ENCODE peak calls at places on chromosome 21, in five cellular contexts. Z is NB4, U is right lobe of liver, A is A549, F is prostate gland. N is an unnamed sample.

GRCh38 chr21:23021481-23021880 is 2023.3 kb downstream of the NCAM2 start:
- DNase-seq in Z (no peak), U (peak), A (no peak), F (no peak), N (no peak)

GRCh38 chr21:19400223-19400770 is 996.7 kb upstream of the TMPRSS15 start:
- DNase-seq in Z (no peak), U (no peak), A (no peak), F (no peak), N (no peak)

GRCh38 chr21:28975401-28975800 is 17.3 kb downstream of the LTN1 start:
- DNase-seq in Z (no peak), U (no peak), A (no peak), F (no peak), N (no peak)

GRCh38 chr21:25283720-25284119 is 323.6 kb downstream of the MRPL39 start:
- DNase-seq in Z (peak), U (no peak), A (no peak), F (no peak), N (no peak)

GRCh38 chr21:37000381-37000780 is 6.1 kb upstream of the RIPPLY3 start:
- DNase-seq in Z (peak), U (no peak), A (no peak), F (no peak), N (no peak)

GRCh38 chr21:38787461-38788274 is 18.1 kb upstream of the ETS2 start:
- DNase-seq in Z (peak), U (peak), A (peak), F (peak), N (no peak)

GRCh38 chr21:16589046-16589445 is 859.3 kb downstream of the USP25 start:
- DNase-seq in Z (no peak), U (no peak), A (no peak), F (no peak), N (no peak)

GRCh38 chr21:38244885-38245869 is 11.6 kb upstream of the KCNJ15 start:
- DNase-seq in Z (peak), U (no peak), A (peak), F (no peak), N (no peak)

GRCh38 chr21:36948686-36949085 is 17.8 kb downstream of the HLCS start:
- DNase-seq in Z (peak), U (no peak), A (no peak), F (no peak), N (no peak)

GRCh38 chr21:29656504-29657227 is 283.1 kb downstream of the GRIK1 start:
- DNase-seq in Z (peak), U (no peak), A (no peak), F (no peak), N (peak)

GRCh38 chr21:37398697-37399096 is 32.1 kb downstream of the DYRK1A start:
- DNase-seq in Z (no peak), U (no peak), A (no peak), F (no peak), N (no peak)

GRCh38 chr21:36087362-36088138 is 17.7 kb downstream of the CBR1 start:
- DNase-seq in Z (no peak), U (no peak), A (no peak), F (no peak), N (no peak)

GRCh38 chr21:28283652-28284490 is 708.8 kb downstream of the LTN1 start:
- DNase-seq in Z (no peak), U (no peak), A (no peak), F (no peak), N (no peak)

GRCh38 chr21:36879827-36880226 is 86.6 kb downstream of the HLCS start:
- DNase-seq in Z (no peak), U (no peak), A (no peak), F (no peak), N (no peak)

GRCh38 chr21:35510294-35510693 is 461.2 kb upstream of the RUNX1 start:
- DNase-seq in Z (no peak), U (no peak), A (no peak), F (no peak), N (no peak)

GRCh38 chr21:46550511-46550941 is 54.4 kb downstream of the S100B start:
- DNase-seq in Z (no peak), U (no peak), A (no peak), F (no peak), N (no peak)

GRCh38 chr21:19286901-19287300 is 883.3 kb upstream of the TMPRSS15 start:
- DNase-seq in Z (no peak), U (no peak), A (no peak), F (no peak), N (no peak)

GRCh38 chr21:39051561-39051949 is 131.7 kb downstream of the PSMG1 start:
- DNase-seq in Z (no peak), U (no peak), A (no peak), F (no peak), N (no peak)

GRCh38 chr21:38806942-38807284 is 1.2 kb downstream of the ETS2 start:
- DNase-seq in Z (no peak), U (no peak), A (no peak), F (no peak), N (peak)

GRCh38 chr21:36422279-36423098 is 37.3 kb downstream of the CHAF1B start:
- DNase-seq in Z (peak), U (peak), A (peak), F (peak), N (peak)

GRCh38 chr21:34900376-34900775 is 148.7 kb downstream of the RUNX1 start:
- DNase-seq in Z (peak), U (no peak), A (no peak), F (no peak), N (no peak)

GRCh38 chr21:37415938-37416337 is 49.4 kb downstream of the DYRK1A start:
- DNase-seq in Z (no peak), U (no peak), A (no peak), F (no peak), N (no peak)

GRCh38 chr21:40631201-40631600 is 215.8 kb downstream of the DSCAM start:
- DNase-seq in Z (no peak), U (no peak), A (no peak), F (no peak), N (no peak)

GRCh38 chr21:38083534-38083933 is 167.3 kb upstream of the KCNJ6 start:
- DNase-seq in Z (no peak), U (no peak), A (no peak), F (no peak), N (no peak)

GRCh38 chr21:15015622-15016471 is 49.0 kb downstream of the NRIP1 start:
- DNase-seq in Z (no peak), U (no peak), A (peak), F (no peak), N (no peak)

GRCh38 chr21:35217504-35218060 is 168.5 kb upstream of the RUNX1 start:
- DNase-seq in Z (no peak), U (no peak), A (peak), F (no peak), N (no peak)

GRCh38 chr21:28091500-28091899 is 901.2 kb downstream of the LTN1 start:
- DNase-seq in Z (no peak), U (no peak), A (no peak), F (no peak), N (no peak)

GRCh38 chr21:27569091-27569490 is 602.2 kb upstream of the ADAMTS5 start:
- DNase-seq in Z (no peak), U (no peak), A (no peak), F (no peak), N (no peak)

GRCh38 chr21:34536820-34537219 is 24.8 kb upstream of the KCNE1 start:
- DNase-seq in Z (no peak), U (no peak), A (no peak), F (no peak), N (no peak)

GRCh38 chr21:35400233-35400939 is 351.3 kb upstream of the RUNX1 start:
- DNase-seq in Z (peak), U (no peak), A (peak), F (peak), N (peak)

GRCh38 chr21:37454869-37455503 is 88.4 kb downstream of the DYRK1A start:
- DNase-seq in Z (no peak), U (no peak), A (no peak), F (no peak), N (peak)

DNA sequence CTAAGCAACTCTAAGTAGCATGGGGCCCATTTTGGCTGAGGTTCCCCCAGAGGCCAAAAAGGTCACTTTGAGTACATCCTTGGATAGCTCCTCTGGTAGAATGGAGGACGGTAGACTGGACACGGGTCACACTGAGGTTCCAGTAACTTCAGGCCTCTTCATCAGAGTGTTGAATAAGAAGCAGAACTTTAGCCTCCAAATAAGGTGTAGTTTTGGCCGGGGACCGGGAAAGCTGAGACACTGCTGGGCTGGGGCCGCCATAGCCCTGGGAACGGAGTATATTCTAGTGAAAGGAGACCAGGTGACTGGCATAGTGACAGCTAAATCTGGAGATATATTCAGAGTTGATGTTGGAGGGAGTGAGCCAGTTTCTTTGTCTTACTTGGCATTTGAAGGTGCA is 84.0 kb downstream of the EVA1C start:
- DNase-seq in Z (no peak), U (no peak), A (no peak), F (no peak), N (no peak)
- TF ChIP-seq POLR2A in Z (no peak), U (no peak), A (no peak), F (no peak), N (no peak)

DNA sequence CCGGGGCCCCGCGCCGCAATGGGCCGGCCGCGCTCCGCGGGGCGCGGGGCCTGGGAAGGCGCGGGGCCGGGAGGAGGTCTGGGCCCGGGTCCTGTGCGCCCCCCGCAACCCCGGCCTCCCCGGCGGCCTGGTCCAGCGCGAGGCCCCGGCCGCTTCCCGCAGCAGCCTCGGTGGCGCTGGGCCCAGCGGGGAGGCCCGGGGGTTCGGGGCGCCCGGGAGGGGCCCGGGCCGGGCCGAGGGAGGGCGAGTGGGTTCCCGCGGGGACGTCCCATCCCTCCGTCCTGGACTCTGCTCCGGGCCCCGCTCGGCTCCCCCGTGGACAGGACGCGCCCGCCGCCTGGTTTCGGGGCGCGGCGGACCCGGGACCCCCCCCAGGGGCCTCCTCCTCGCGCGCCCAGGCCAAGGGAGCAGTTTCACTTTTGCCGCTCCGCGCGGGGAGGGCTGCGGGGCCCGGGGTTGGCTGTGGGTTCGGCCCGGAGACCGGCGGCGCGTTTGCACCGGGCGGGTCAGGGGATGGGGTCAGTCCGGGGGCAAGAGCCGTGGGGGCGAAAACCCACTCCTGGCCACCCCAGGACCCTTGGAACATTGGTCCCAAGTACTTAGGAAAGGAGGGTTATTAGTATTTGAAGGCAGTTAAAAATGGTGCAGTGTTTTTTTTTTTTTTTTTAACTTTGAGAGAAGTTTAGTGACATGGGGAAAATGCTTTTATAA is 603 bp downstream of the AGPAT3 start:
- DNase-seq in Z (peak), U (peak), A (peak), F (no peak), N (peak)
- TF ChIP-seq POLR2A in Z (no peak), U (no peak), A (no peak), F (peak), N (peak)

GRCh38 chr21:45098867-45099266 is 24.5 kb downstream of the ADARB1 start:
- DNase-seq in Z (peak), U (no peak), A (no peak), F (no peak), N (no peak)

GRCh38 chr21:45095505-45095904 is 21.1 kb downstream of the ADARB1 start:
- DNase-seq in Z (no peak), U (no peak), A (no peak), F (no peak), N (no peak)

GRCh38 chr21:45096216-45096615 is 21.8 kb downstream of the ADARB1 start:
- DNase-seq in Z (no peak), U (no peak), A (no peak), F (no peak), N (no peak)

GRCh38 chr21:45100866-45101265 is 26.5 kb downstream of the ADARB1 start:
- DNase-seq in Z (no peak), U (no peak), A (no peak), F (no peak), N (no peak)

GRCh38 chr21:45097827-45098387 is 23.5 kb downstream of the ADARB1 start:
- DNase-seq in Z (no peak), U (no peak), A (no peak), F (no peak), N (no peak)
- TF ChIP-seq POLR2A in Z (no peak), U (no peak), A (no peak), F (no peak), N (no peak)

DNA sequence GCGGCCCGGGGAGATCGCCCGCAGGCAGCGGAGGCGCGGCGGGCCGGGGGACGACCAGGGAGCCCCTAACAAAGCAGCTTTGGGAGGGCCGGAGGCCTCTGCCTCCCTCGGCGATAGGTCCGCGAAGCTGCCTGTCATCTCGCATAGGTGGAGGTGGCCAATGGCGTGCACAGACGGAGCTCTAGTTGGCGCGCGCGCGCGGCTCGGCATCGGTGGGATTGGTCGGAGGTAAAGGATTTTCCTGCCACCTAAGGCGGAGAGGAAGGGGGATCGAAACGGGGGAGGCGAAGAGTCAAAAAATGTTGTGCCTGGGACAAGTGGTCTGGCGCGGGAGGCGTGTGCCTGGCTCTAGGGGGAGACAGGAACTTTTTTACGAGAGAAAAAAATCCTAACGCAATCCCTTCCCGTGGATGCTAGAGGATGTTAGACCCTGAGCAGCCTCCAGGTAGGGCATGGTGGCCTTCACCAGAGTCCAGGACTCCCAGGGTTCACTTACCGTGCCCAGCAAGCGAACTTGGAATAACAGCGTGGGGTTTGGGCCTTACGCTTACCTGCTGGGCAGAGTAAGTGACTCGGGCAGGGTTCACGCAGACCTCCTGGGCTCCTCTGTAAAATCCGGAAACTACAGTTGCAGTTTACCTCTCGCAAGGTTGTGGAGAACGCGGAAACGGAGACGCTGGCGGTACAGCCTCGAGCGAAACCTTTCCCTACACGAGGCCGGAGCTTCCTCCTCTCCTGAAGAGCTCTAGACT is 99.9 kb upstream of the SOD1 start:
- DNase-seq in Z (peak), U (peak), A (peak), F (peak), N (peak)
- TF ChIP-seq POLR2A in Z (no peak), U (no peak), A (no peak), F (no peak), N (no peak)

GRCh38 chr21:45363921-45364463 is 41.0 kb upstream of the COL18A1 start:
- DNase-seq in Z (peak), U (peak), A (peak), F (peak), N (peak)
- TF ChIP-seq POLR2A in Z (no peak), U (peak), A (no peak), F (no peak), N (no peak)

GRCh38 chr21:42973309-42973990 is 912 bp upstream of the PKNOX1 start:
- DNase-seq in Z (no peak), U (peak), A (no peak), F (peak), N (no peak)

GRCh38 chr21:42973991-42974831 is at the start of gene PKNOX1:
- DNase-seq in Z (peak), U (peak), A (peak), F (peak), N (peak)

GRCh38 chr21:42971897-42972275 is 2.5 kb upstream of the PKNOX1 start:
- DNase-seq in Z (no peak), U (no peak), A (no peak), F (no peak), N (no peak)

GRCh38 chr21:42975886-42976608 is 1.7 kb downstream of the PKNOX1 start:
- DNase-seq in Z (no peak), U (no peak), A (no peak), F (no peak), N (peak)

GRCh38 chr21:42974832-42975820 is 764 bp downstream of the PKNOX1 start:
- DNase-seq in Z (peak), U (peak), A (peak), F (peak), N (peak)
- TF ChIP-seq POLR2A in Z (peak), U (peak), A (peak), F (no peak), N (no peak)

GRCh38 chr21:42234026-42234425 is 15.1 kb downstream of the ABCG1 start:
- DNase-seq in Z (no peak), U (no peak), A (no peak), F (no peak), N (no peak)
- TF ChIP-seq POLR2A in Z (no peak), U (no peak), A (no peak), F (no peak), N (no peak)

GRCh38 chr21:43662286-43662685 is 2.9 kb downstream of the RRP1B start:
- DNase-seq in Z (no peak), U (no peak), A (no peak), F (no peak), N (no peak)

GRCh38 chr21:43658769-43659135 is 536 bp downstream of the HSF2BP start:
- DNase-seq in Z (no peak), U (peak), A (no peak), F (no peak), N (no peak)

GRCh38 chr21:43657355-43658093 is 1.8 kb downstream of the HSF2BP start:
- DNase-seq in Z (no peak), U (no peak), A (no peak), F (no peak), N (peak)

GRCh38 chr21:43658094-43658725 is 1.1 kb downstream of the HSF2BP start:
- DNase-seq in Z (no peak), U (no peak), A (no peak), F (no peak), N (no peak)

GRCh38 chr21:43659136-43660000 is at the start of the genes HSF2BP and RRP1B:
- DNase-seq in Z (peak), U (peak), A (peak), F (peak), N (peak)
- TF ChIP-seq POLR2A in Z (peak), U (peak), A (peak), F (peak), N (peak)

DNA sequence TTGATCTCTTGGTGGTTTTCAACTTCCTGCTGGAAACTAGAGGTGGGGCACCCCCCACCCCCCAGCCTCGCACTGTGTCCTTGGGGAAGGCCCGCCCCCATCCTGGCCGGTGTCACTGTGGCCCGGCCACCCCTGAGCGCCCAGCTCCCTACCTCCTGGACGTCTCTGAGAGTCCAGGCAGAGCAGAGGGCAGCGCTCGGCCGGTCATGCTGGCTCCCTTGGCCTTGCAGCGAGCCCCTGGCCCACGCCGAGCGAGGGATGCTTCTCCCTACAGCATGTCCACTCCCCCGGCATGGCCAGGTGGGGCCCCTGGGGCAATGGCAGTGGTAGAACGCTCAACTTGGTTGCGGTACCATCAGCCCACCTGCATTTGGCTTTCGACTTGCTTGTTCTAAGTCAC is 28.7 kb upstream of the TRAPPC10 start:
- DNase-seq in Z (no peak), U (no peak), A (no peak), F (no peak), N (no peak)
- TF ChIP-seq POLR2A in Z (no peak), U (no peak), A (no peak), F (no peak), N (no peak)

N was measured in erythroblast.